ENCODE peak calls at places on chromosomes 2 and 18, in eight cellular contexts. A, N, B, I, J, F, R and S are unnamed samples. For H3K27me3, the result is how much of the 10 kb centered on the place peaks cover.

GRCh38 chr2:50751255-50752069 is 280.5 kb downstream of the NRXN1 start:
- DNase-seq in A (no peak), N (no peak), B (no peak), I (no peak), J (no peak), F (no peak), R (no peak), S (peak)

GRCh38 chr2:163884416-163884815 is 148.6 kb upstream of the FIGN start:
- DNase-seq in A (no peak), N (no peak), B (no peak), I (no peak), J (no peak), F (no peak), R (no peak), S (no peak)

GRCh38 chr2:38462121-38462634 is 85.1 kb upstream of the ATL2 start:
- DNase-seq in A (peak), N (no peak), B (no peak), I (peak), J (peak), F (no peak), R (peak), S (peak)

GRCh38 chr2:135164431-135164830 is 112.3 kb downstream of the RAB3GAP1 start:
- DNase-seq in A (no peak), N (no peak), B (no peak), I (peak), J (no peak), F (no peak), R (peak), S (peak)

GRCh38 chr2:190678444-190679162 is 29.7 kb downstream of the NAB1 start:
- DNase-seq in A (peak), N (no peak), B (peak), I (no peak), J (no peak), F (no peak), R (no peak), S (no peak)

GRCh38 chr2:134845719-134846118 is 7.3 kb downstream of the ACMSD start:
- DNase-seq in A (no peak), N (no peak), B (no peak), I (no peak), J (no peak), F (no peak), R (peak), S (peak)

GRCh38 chr2:171407030-171407707 is 26.6 kb downstream of the METTL8 start:
- DNase-seq in A (no peak), N (no peak), B (peak), I (no peak), J (no peak), F (no peak), R (no peak), S (no peak)

GRCh38 chr2:109270758-109271305 is 141.8 kb downstream of the SH3RF3 start:
- DNase-seq in A (no peak), N (no peak), B (no peak), I (no peak), J (no peak), F (no peak), R (no peak), S (no peak)

GRCh38 chr2:134207589-134208209 is 46.2 kb upstream of the MGAT5 start:
- DNase-seq in A (peak), N (no peak), B (no peak), I (no peak), J (peak), F (no peak), R (peak), S (peak)

GRCh38 chr2:43484323-43484930 is 111.4 kb downstream of the THADA start:
- DNase-seq in A (peak), N (no peak), B (no peak), I (peak), J (peak), F (no peak), R (peak), S (peak)

GRCh38 chr18:13112982-13113381 is 105.6 kb upstream of the LDLRAD4 start:
- DNase-seq in A (peak), N (no peak), B (no peak), I (no peak), J (peak), F (no peak), R (peak), S (peak)

GRCh38 chr2:18814387-18814786 is 225.0 kb upstream of the NT5C1B start:
- DNase-seq in A (no peak), N (no peak), B (no peak), I (peak), J (no peak), F (no peak), R (no peak), S (peak)
- H3K4me3 ChIP-seq in A (no peak), N (no peak), B (no peak), I (no peak), J (no peak), F (no peak), R (no peak), S (no peak)

GRCh38 chr2:95342556-95343320 is 45.6 kb downstream of the KCNIP3 start:
- DNase-seq in A (no peak), N (peak), B (no peak), I (no peak), J (no peak), F (no peak), R (no peak), S (no peak)
- H3K27me3 ChIP-seq in A (under half), N (under half), B (under half), I (under half), J (half or more), F (under half), R (under half), S (under half)

GRCh38 chr18:76803413-76803812 is 18.9 kb upstream of the ZNF236 start:
- DNase-seq in A (no peak), N (no peak), B (no peak), I (no peak), J (no peak), F (no peak), R (no peak), S (no peak)
- H3K4me3 ChIP-seq in A (no peak), N (no peak), B (no peak), I (peak), J (no peak), F (no peak), R (no peak), S (no peak)

GRCh38 chr2:232421189-232421785 is 14.6 kb downstream of the ALPG start:
- DNase-seq in A (no peak), N (no peak), B (no peak), I (no peak), J (no peak), F (no peak), R (no peak), S (no peak)
- H3K27me3 ChIP-seq in A (half or more), N (under half), B (under half), I (half or more), J (under half), F (under half), R (under half), S (half or more)

GRCh38 chr2:231546014-231546413 is 15.8 kb upstream of the NMUR1 start:
- DNase-seq in A (no peak), N (no peak), B (no peak), I (no peak), J (no peak), F (no peak), R (no peak), S (no peak)
- H3K4me3 ChIP-seq in A (no peak), N (no peak), B (no peak), I (no peak), J (no peak), F (no peak), R (no peak), S (no peak)

GRCh38 chr2:54725343-54726099 is 2.1 kb downstream of the EML6 start:
- DNase-seq in A (no peak), N (no peak), B (no peak), I (no peak), J (no peak), F (no peak), R (no peak), S (no peak)

GRCh38 chr2:54722641-54723299 is 692 bp upstream of the EML6 start:
- DNase-seq in A (no peak), N (no peak), B (no peak), I (no peak), J (no peak), F (no peak), R (peak), S (peak)

GRCh38 chr2:54724560-54725342 is 1.3 kb downstream of the EML6 start:
- DNase-seq in A (no peak), N (no peak), B (no peak), I (no peak), J (peak), F (no peak), R (peak), S (no peak)

GRCh38 chr2:54723300-54724149 is at the start of gene EML6:
- DNase-seq in A (peak), N (peak), B (peak), I (peak), J (peak), F (peak), R (peak), S (peak)

DNA sequence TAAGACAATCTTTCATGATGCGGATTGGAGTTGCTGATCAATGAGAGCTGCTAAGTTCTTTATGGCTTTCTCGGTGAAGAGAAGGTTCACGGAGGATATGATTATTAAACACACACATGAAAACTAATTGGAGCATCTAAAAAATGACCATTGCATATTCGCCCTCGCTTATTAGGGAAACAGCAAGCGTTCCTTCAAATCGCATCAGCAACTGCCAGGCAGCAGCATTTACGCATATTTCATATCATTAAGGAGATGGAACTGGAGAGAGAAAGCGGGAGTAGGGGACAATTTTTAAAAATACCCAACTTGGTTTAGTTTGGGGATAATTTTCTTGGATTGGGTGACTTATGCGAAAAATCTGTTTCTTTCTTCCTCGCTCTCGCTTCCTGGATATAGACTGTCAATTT is 693 bp downstream of the EML6 start:
- DNase-seq in A (peak), N (no peak), B (no peak), I (no peak), J (no peak), F (no peak), R (peak), S (peak)
- H3K27me3 ChIP-seq in A (under half), N (under half), B (under half), I (under half), J (under half), F (under half), R (under half), S (under half)